ENCODE peak calls at places on chromosomes 12 and 14, in four cellular contexts. N is K562, P is GM12891, J is GM12878. V is an unnamed sample.

GRCh38 chr12:130066742-130067141 is 95.5 kb upstream of the FZD10 start:
- DNase-seq in N (no peak), P (no peak), J (no peak), V (no peak)

GRCh38 chr12:12689672-12690287 is 6.2 kb downstream of the GPR19 start:
- DNase-seq in N (no peak), P (no peak), J (no peak), V (no peak)

GRCh38 chr12:124956571-124956970 is 32.4 kb downstream of the DHX37 start:
- DNase-seq in N (no peak), P (no peak), J (no peak), V (no peak)

GRCh38 chr14:21063479-21063878 is 5.9 kb downstream of the RNASE8 start:
- DNase-seq in N (no peak), P (no peak), J (no peak), V (no peak)

GRCh38 chr12:27552886-27553560 is 29.0 kb downstream of the PPFIBP1 start:
- DNase-seq in N (no peak), P (no peak), J (no peak), V (no peak)

GRCh38 chr12:44674866-44675265 is 201.2 kb downstream of the NELL2 start:
- DNase-seq in N (no peak), P (no peak), J (no peak), V (no peak)

GRCh38 chr12:77122236-77122635 is 56.9 kb upstream of the E2F7 start:
- DNase-seq in N (no peak), P (no peak), J (no peak), V (no peak)

GRCh38 chr14:92659765-92660561 is 88.5 kb downstream of the LGMN start:
- DNase-seq in N (no peak), P (no peak), J (no peak), V (no peak)

GRCh38 chr14:97458302-97459137 is 661.3 kb downstream of the VRK1 start:
- DNase-seq in N (no peak), P (no peak), J (no peak), V (no peak)

GRCh38 chr14:100308112-100308792 is 2.0 kb upstream of the SLC25A29 start:
- DNase-seq in N (no peak), P (no peak), J (no peak), V (no peak)

GRCh38 chr14:52124791-52125661 is 56.2 kb upstream of the NID2 start:
- DNase-seq in N (no peak), P (no peak), J (no peak), V (no peak)
- TF ChIP-seq SPI1 in N (no peak), P (no peak), J (no peak), V (no peak)

GRCh38 chr12:1499351-1499750 is 95.0 kb downstream of the FBXL14 start:
- DNase-seq in N (no peak), P (no peak), J (no peak), V (no peak)

GRCh38 chr12:1498199-1498740 is 96.1 kb downstream of the FBXL14 start:
- DNase-seq in N (no peak), P (no peak), J (no peak), V (no peak)

GRCh38 chr12:1501695-1502440 is 92.5 kb downstream of the FBXL14 start:
- DNase-seq in N (no peak), P (no peak), J (no peak), V (no peak)

GRCh38 chr12:1501001-1501400 is 93.4 kb downstream of the FBXL14 start:
- DNase-seq in N (no peak), P (no peak), J (no peak), V (no peak)

GRCh38 chr12:1500095-1500801 is 94.1 kb downstream of the FBXL14 start:
- DNase-seq in N (peak), P (no peak), J (no peak), V (no peak)
- TF ChIP-seq SPI1 in N (no peak), P (no peak), J (no peak), V (no peak)

GRCh38 chr12:117202556-117202955 is 12.3 kb upstream of the FBXO21 start:
- DNase-seq in N (no peak), P (no peak), J (no peak), V (no peak)
- TF ChIP-seq SPI1 in N (no peak), P (no peak), J (no peak), V (no peak)

GRCh38 chr12:31519525-31519924 is 71.4 kb downstream of the DENND5B start:
- DNase-seq in N (no peak), P (no peak), J (no peak), V (no peak)

GRCh38 chr12:31516702-31517101 is 74.2 kb downstream of the DENND5B start:
- DNase-seq in N (no peak), P (no peak), J (no peak), V (no peak)

GRCh38 chr12:31517994-31518393 is 72.9 kb downstream of the DENND5B start:
- DNase-seq in N (no peak), P (no peak), J (no peak), V (no peak)

GRCh38 chr12:31521972-31522371 is 69.0 kb downstream of the DENND5B start:
- DNase-seq in N (no peak), P (no peak), J (no peak), V (no peak)

DNA sequence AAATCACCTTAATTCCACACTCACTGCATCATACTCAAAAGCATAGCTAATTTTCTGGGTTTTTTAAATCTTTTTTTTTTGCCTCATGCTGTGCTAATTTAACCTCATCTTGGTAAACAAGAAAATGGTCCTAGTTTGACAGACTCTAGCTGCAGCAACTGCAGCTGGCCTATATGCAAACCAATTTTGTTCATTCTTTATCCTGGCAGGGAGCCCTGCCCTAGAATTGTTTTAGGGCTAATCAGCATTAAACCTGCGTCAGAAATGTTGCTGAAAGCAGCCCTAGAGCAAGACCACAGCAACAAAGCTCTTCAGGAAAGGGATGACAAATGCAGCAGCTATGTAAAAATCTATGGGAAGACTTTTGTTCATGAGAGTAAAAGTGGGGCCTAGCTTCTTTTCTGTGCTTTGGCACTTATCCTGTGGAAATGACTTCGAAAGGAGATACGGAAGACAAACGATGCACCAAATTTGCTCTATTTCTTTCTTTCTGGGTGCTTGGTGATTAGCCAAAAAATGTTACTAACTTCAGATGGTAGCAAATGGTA is 72.2 kb downstream of the DENND5B start:
- DNase-seq in N (no peak), P (no peak), J (no peak), V (no peak)
- TF ChIP-seq SPI1 in N (no peak), P (no peak), J (no peak), V (no peak)

GRCh38 chr14:91005716-91006115 is 54.7 kb downstream of the RPS6KA5 start:
- DNase-seq in N (no peak), P (no peak), J (no peak), V (no peak)
- TF ChIP-seq SPI1 in N (no peak), P (no peak), J (no peak), V (no peak)

GRCh38 chr12:47946413-47947107 is 16.8 kb upstream of the TMEM106C start:
- DNase-seq in N (no peak), P (no peak), J (no peak), V (peak)
- TF ChIP-seq SPI1 in N (no peak), P (no peak), J (no peak), V (peak)

GRCh38 chr14:89699076-89699475 is 255.5 kb downstream of the EFCAB11 start:
- DNase-seq in N (no peak), P (no peak), J (no peak), V (no peak)

GRCh38 chr14:89697281-89698060 is 257.1 kb downstream of the EFCAB11 start:
- DNase-seq in N (no peak), P (no peak), J (no peak), V (no peak)

GRCh38 chr14:89695846-89696245 is 258.7 kb downstream of the EFCAB11 start:
- DNase-seq in N (no peak), P (no peak), J (no peak), V (no peak)

GRCh38 chr14:89702151-89702936 is 252.2 kb downstream of the EFCAB11 start:
- DNase-seq in N (no peak), P (no peak), J (no peak), V (no peak)

GRCh38 chr14:89701079-89702043 is 253.2 kb downstream of the EFCAB11 start:
- DNase-seq in N (peak), P (peak), J (no peak), V (peak)
- TF ChIP-seq SPI1 in N (no peak), P (no peak), J (no peak), V (peak)

V was measured in HL-60.